ENCODE peak calls at places on chromosomes 12 and 14, in nine cellular contexts. P, O, G, S, Q, V, D, Z and I are unnamed samples.
A peak's percentile ranks its signal among the peaks of the same experiment; 100 is the strongest.

GRCh38 chr14:92472860-92473259 is 40.7 kb upstream of the RIN3 start:
- DNase-seq in G (no peak), D (no peak), S (no peak), P (no peak), O (no peak), Q (no peak), V (no peak), Z (no peak), I (no peak)

GRCh38 chr12:57554453-57554852 is 4.6 kb downstream of the KIF5A start:
- DNase-seq in O (no peak), S (no peak), Z (no peak), G (no peak), Q (no peak), V (no peak), D (no peak), P (no peak), I (no peak)

GRCh38 chr12:54980341-54980740 is 4.2 kb downstream of the TESPA1 start:
- DNase-seq in S (no peak), Z (no peak), V (no peak), G (no peak), P (no peak), Q (no peak), D (no peak), O (no peak), I (no peak)

GRCh38 chr14:106308839-106309389 is 782.5 kb downstream of the TMEM121 start:
- DNase-seq in O (no peak), G (peak; percentile 54), Z (peak; percentile 83), P (no peak), V (no peak), Q (no peak), S (peak; percentile 99), D (no peak), I (no peak)

GRCh38 chr14:59474172-59474571 is 9.0 kb upstream of the GPR135 start:
- DNase-seq in G (no peak), V (no peak), O (no peak), P (no peak), Q (peak; percentile 72), S (no peak), Z (no peak), D (no peak), I (no peak)

GRCh38 chr12:67701121-67701520 is 52.6 kb downstream of the DYRK2 start:
- DNase-seq in D (no peak), G (no peak), V (no peak), O (no peak), Z (no peak), P (no peak), S (no peak), Q (peak; percentile 69), I (no peak)

GRCh38 chr14:35332517-35333346 is 40.5 kb downstream of the PSMA6 start:
- DNase-seq in Z (no peak), V (peak; percentile 65), G (peak; percentile 76), P (no peak), S (no peak), Q (no peak), O (peak; percentile 3), D (no peak), I (no peak)

GRCh38 chr12:120988658-120989057 is 10.3 kb downstream of the HNF1A start:
- DNase-seq in Z (no peak), Q (no peak), P (no peak), S (no peak), V (no peak), G (no peak), D (no peak), O (no peak), I (no peak)